ENCODE peak calls at places on chromosomes 7 and 10, in seven cellular contexts. Z is germinal center; Q is caudate nucleus; L is GM13977; T is effector memory CD4-positive, alpha-beta T cell; X is COR-L47; B is mucosa of gallbladder. F is an unnamed sample.

GRCh38 chr10:70482982-70483760 is 4.6 kb downstream of the PALD1 start:
- DNase-seq in Z (no peak), Q (no peak), L (no peak), T (no peak), X (no peak), B (no peak), F (no peak)

GRCh38 chr10:47359626-47360418 is 11.7 kb downstream of the RBP3 start:
- DNase-seq in Z (no peak), Q (no peak), L (no peak), T (no peak), X (no peak), B (no peak), F (no peak)

GRCh38 chr7:111638048-111638447 is 75.8 kb upstream of the IMMP2L start:
- DNase-seq in Z (no peak), Q (no peak), L (no peak), T (no peak), X (no peak), B (no peak), F (no peak)

GRCh38 chr7:107660381-107661080 is at the start of gene SLC26A4:
- DNase-seq in Z (peak; percentile 17), Q (no peak), L (peak; percentile 33), T (no peak), X (no peak), B (no peak), F (peak; percentile 12)

GRCh38 chr7:21011153-21011552 is 224.5 kb upstream of the SP8 start:
- DNase-seq in Z (no peak), Q (no peak), L (no peak), T (no peak), X (no peak), B (no peak), F (peak; percentile 100)

GRCh38 chr7:51275532-51275931 is 41.1 kb downstream of the COBL start:
- DNase-seq in Z (no peak), Q (no peak), L (no peak), T (no peak), X (no peak), B (no peak), F (no peak)

GRCh38 chr7:18401757-18402156 is 93.8 kb upstream of the HDAC9 start:
- DNase-seq in Z (peak; percentile 8), Q (no peak), L (no peak), T (no peak), X (no peak), B (no peak), F (no peak)

GRCh38 chr7:105177026-105177425 is 163.0 kb downstream of the KMT2E start:
- DNase-seq in Z (no peak), Q (no peak), L (no peak), T (no peak), X (no peak), B (no peak), F (no peak)

GRCh38 chr7:50396856-50397255 is 53.3 kb downstream of the FIGNL1 start:
- DNase-seq in Z (no peak), Q (no peak), L (peak; percentile 46), T (no peak), X (no peak), B (no peak), F (no peak)

GRCh38 chr10:117112220-117112619 is 25.9 kb downstream of the VAX1 start:
- DNase-seq in Z (no peak), Q (no peak), L (no peak), T (no peak), X (no peak), B (no peak), F (no peak)

GRCh38 chr10:24256619-24257018 is 47.7 kb downstream of the KIAA1217 start:
- DNase-seq in Z (no peak), Q (no peak), L (no peak), T (no peak), X (no peak), B (no peak), F (no peak)

GRCh38 chr7:151080522-151081169 is at the start of gene FASTK:
- DNase-seq in Z (peak; percentile 94), Q (peak; percentile 90), L (peak; percentile 99), T (peak; percentile 81), X (peak; percentile 86), B (peak; percentile 91), F (peak; percentile 82)

GRCh38 chr10:14611971-14612693 is 162.6 kb downstream of the FAM107B start:
- DNase-seq in Z (no peak), Q (no peak), L (no peak), T (no peak), X (no peak), B (peak; percentile 43), F (no peak)

GRCh38 chr7:128084896-128085608 is 53.8 kb upstream of the LRRC4 start:
- DNase-seq in Z (no peak), Q (no peak), L (no peak), T (no peak), X (peak; percentile 88), B (no peak), F (no peak)

GRCh38 chr10:114482915-114483314 is 78.6 kb upstream of the AFAP1L2 start:
- DNase-seq in Z (no peak), Q (no peak), L (no peak), T (no peak), X (no peak), B (no peak), F (no peak)

GRCh38 chr7:44608916-44609648 is 2.7 kb downstream of the OGDH start:
- DNase-seq in Z (no peak), Q (no peak), L (no peak), T (no peak), X (no peak), B (no peak), F (no peak)

GRCh38 chr10:34078798-34079470 is 736.2 kb downstream of the PARD3 start:
- DNase-seq in Z (no peak), Q (no peak), L (no peak), T (no peak), X (no peak), B (no peak), F (no peak)

GRCh38 chr10:132417957-132418441 is 21.0 kb downstream of the PWWP2B start:
- DNase-seq in Z (no peak), Q (no peak), L (peak; percentile 33), T (no peak), X (no peak), B (no peak), F (no peak)

GRCh38 chr10:12042409-12042796 is 206 bp downstream of the UPF2 start:
- DNase-seq in Z (peak; percentile 44), Q (no peak), L (peak; percentile 36), T (peak; percentile 12), X (no peak), B (peak; percentile 13), F (peak; percentile 37)

GRCh38 chr10:126921974-126922525 is 16.8 kb downstream of the DOCK1 start:
- DNase-seq in Z (no peak), Q (no peak), L (no peak), T (no peak), X (no peak), B (no peak), F (no peak)

GRCh38 chr10:96334888-96335526 is 23.8 kb downstream of the OPALIN start:
- DNase-seq in Z (peak; percentile 11), Q (no peak), L (peak; percentile 13), T (no peak), X (no peak), B (peak; percentile 31), F (no peak)

GRCh38 chr10:4902571-4903011 is 60.6 kb upstream of the AKR1C1 start:
- DNase-seq in Z (no peak), Q (no peak), L (no peak), T (no peak), X (no peak), B (no peak), F (no peak)

GRCh38 chr10:102452672-102453340 is 1.5 kb upstream of the C10orf95 start:
- DNase-seq in Z (no peak), Q (peak; percentile 11), L (peak; percentile 39), T (peak; percentile 8), X (no peak), B (no peak), F (peak; percentile 43)

GRCh38 chr7:153188630-153189029 is 429.1 kb downstream of the ACTR3B start:
- DNase-seq in Z (no peak), Q (no peak), L (no peak), T (no peak), X (no peak), B (no peak), F (no peak)

GRCh38 chr7:9231683-9232082 is 798.3 kb downstream of the NXPH1 start:
- DNase-seq in Z (no peak), Q (no peak), L (no peak), T (no peak), X (peak; percentile 74), B (no peak), F (no peak)

GRCh38 chr7:151981223-151981622 is 25.0 kb downstream of the GALNTL5 start:
- DNase-seq in Z (no peak), Q (no peak), L (no peak), T (no peak), X (no peak), B (no peak), F (no peak)

GRCh38 chr10:79400567-79401004 is 44.8 kb downstream of the ZCCHC24 start:
- DNase-seq in Z (peak; percentile 69), Q (no peak), L (peak; percentile 80), T (no peak), X (no peak), B (no peak), F (no peak)

GRCh38 chr7:29987083-29987482 is 2.5 kb downstream of the SCRN1 start:
- DNase-seq in Z (peak; percentile 54), Q (no peak), L (peak; percentile 25), T (no peak), X (no peak), B (no peak), F (peak; percentile 84)

GRCh38 chr7:108000875-108001758 is 1.8 kb downstream of the LAMB1 start:
- DNase-seq in Z (no peak), Q (peak; percentile 2), L (no peak), T (no peak), X (no peak), B (no peak), F (no peak)

GRCh38 chr7:1974290-1974689 is 258.5 kb downstream of the MAD1L1 start:
- DNase-seq in Z (no peak), Q (no peak), L (no peak), T (no peak), X (no peak), B (no peak), F (no peak)

GRCh38 chr7:73749931-73750776 is 11.6 kb upstream of the ABHD11 start:
- DNase-seq in Z (no peak), Q (no peak), L (no peak), T (no peak), X (no peak), B (no peak), F (no peak)

GRCh38 chr10:68550747-68551411 is 9.3 kb upstream of the TET1 start:
- DNase-seq in Z (peak; percentile 52), Q (no peak), L (peak; percentile 75), T (no peak), X (peak; percentile 50), B (peak; percentile 54), F (peak; percentile 49)

F was measured in PC-9.